ENCODE peak calls at places on chromosomes 3 and 15, in seven cellular contexts. One of them, this sample, is unnamed.

GRCh38 chr3:38039101-38039898 is at the start of gene DLEC1:
- DNase-seq in tibial artery: peak; percentile 56
- DNase-seq in cardiac muscle cell: peak; percentile 51
- DNase-seq in IMR-90: peak; percentile 46
- DNase-seq in HL-60: peak; percentile 53
- DNase-seq in Peyer's patch: peak; percentile 83
- DNase-seq in BJ: no peak
- DNase-seq in this sample: no peak

GRCh38 chr3:145191543-145191942 is 969.4 kb downstream of the PLOD2 start:
- DNase-seq in tibial artery: no peak
- DNase-seq in cardiac muscle cell: no peak
- DNase-seq in IMR-90: no peak
- DNase-seq in HL-60: no peak
- DNase-seq in Peyer's patch: no peak
- DNase-seq in BJ: no peak
- DNase-seq in this sample: no peak

GRCh38 chr3:123762805-123763204 is 121.3 kb downstream of the MYLK start:
- DNase-seq in tibial artery: no peak
- DNase-seq in cardiac muscle cell: no peak
- DNase-seq in IMR-90: peak; percentile 57
- DNase-seq in HL-60: no peak
- DNase-seq in Peyer's patch: no peak
- DNase-seq in BJ: no peak
- DNase-seq in this sample: no peak

GRCh38 chr3:128378631-128379347 is 87.9 kb downstream of the DNAJB8 start:
- DNase-seq in tibial artery: no peak
- DNase-seq in cardiac muscle cell: no peak
- DNase-seq in IMR-90: peak; percentile 85
- DNase-seq in HL-60: no peak
- DNase-seq in Peyer's patch: no peak
- DNase-seq in BJ: no peak
- DNase-seq in this sample: no peak

GRCh38 chr15:48493763-48494225 is 151.7 kb downstream of the FBN1 start:
- DNase-seq in tibial artery: no peak
- DNase-seq in cardiac muscle cell: no peak
- DNase-seq in IMR-90: no peak
- DNase-seq in HL-60: no peak
- DNase-seq in Peyer's patch: no peak
- DNase-seq in BJ: no peak
- DNase-seq in this sample: no peak

GRCh38 chr3:159069076-159069475 is 267.2 kb downstream of the MFSD1 start:
- DNase-seq in tibial artery: no peak
- DNase-seq in cardiac muscle cell: no peak
- DNase-seq in IMR-90: no peak
- DNase-seq in HL-60: no peak
- DNase-seq in Peyer's patch: no peak
- DNase-seq in BJ: no peak
- DNase-seq in this sample: no peak

GRCh38 chr3:114115151-114115550 is 58.6 kb downstream of the QTRT2 start:
- DNase-seq in tibial artery: no peak
- DNase-seq in cardiac muscle cell: no peak
- DNase-seq in IMR-90: no peak
- DNase-seq in HL-60: no peak
- DNase-seq in Peyer's patch: no peak
- DNase-seq in BJ: no peak
- DNase-seq in this sample: no peak

GRCh38 chr15:78718842-78719241 is 77.8 kb upstream of the CHRNB4 start:
- DNase-seq in tibial artery: no peak
- DNase-seq in cardiac muscle cell: no peak
- DNase-seq in IMR-90: no peak
- DNase-seq in HL-60: no peak
- DNase-seq in Peyer's patch: no peak
- DNase-seq in BJ: no peak
- DNase-seq in this sample: no peak

GRCh38 chr3:43766672-43767465 is 76.1 kb downstream of the ABHD5 start:
- DNase-seq in tibial artery: no peak
- DNase-seq in cardiac muscle cell: no peak
- DNase-seq in IMR-90: peak; percentile 77
- DNase-seq in HL-60: no peak
- DNase-seq in Peyer's patch: no peak
- DNase-seq in BJ: peak; percentile 53
- DNase-seq in this sample: no peak

GRCh38 chr15:74383286-74383685 is 15.8 kb upstream of the CYP11A1 start:
- DNase-seq in tibial artery: no peak
- DNase-seq in cardiac muscle cell: no peak
- DNase-seq in IMR-90: no peak
- DNase-seq in HL-60: no peak
- DNase-seq in Peyer's patch: no peak
- DNase-seq in BJ: no peak
- DNase-seq in this sample: no peak

GRCh38 chr15:74383695-74384565 is 16.5 kb upstream of the CYP11A1 start:
- DNase-seq in tibial artery: no peak
- DNase-seq in cardiac muscle cell: no peak
- DNase-seq in IMR-90: peak; percentile 84
- DNase-seq in HL-60: no peak
- DNase-seq in Peyer's patch: peak; percentile 78
- DNase-seq in BJ: no peak
- DNase-seq in this sample: no peak

GRCh38 chr15:74385442-74386132 is 18.1 kb upstream of the CYP11A1 start:
- DNase-seq in tibial artery: no peak
- DNase-seq in cardiac muscle cell: no peak
- DNase-seq in IMR-90: no peak
- DNase-seq in HL-60: no peak
- DNase-seq in Peyer's patch: no peak
- DNase-seq in BJ: no peak
- DNase-seq in this sample: no peak

GRCh38 chr15:74386496-74387140 is 19.2 kb upstream of the CYP11A1 start:
- DNase-seq in tibial artery: no peak
- DNase-seq in cardiac muscle cell: no peak
- DNase-seq in IMR-90: no peak
- DNase-seq in HL-60: no peak
- DNase-seq in Peyer's patch: no peak
- DNase-seq in BJ: no peak
- DNase-seq in this sample: no peak

GRCh38 chr15:74384566-74385441 is 17.4 kb upstream of the CYP11A1 start:
- DNase-seq in tibial artery: peak; percentile 33
- DNase-seq in cardiac muscle cell: no peak
- DNase-seq in IMR-90: no peak
- DNase-seq in HL-60: peak; percentile 45
- DNase-seq in Peyer's patch: peak; percentile 85
- DNase-seq in BJ: no peak
- DNase-seq in this sample: no peak
- H3K27me3 ChIP-seq in tibial artery: no peaks in the 10 kb centered on the region
- H3K27me3 ChIP-seq in cardiac muscle cell: no peaks in the 10 kb centered on the region
- H3K27me3 ChIP-seq in IMR-90: no peaks in the 10 kb centered on the region
- H3K27me3 ChIP-seq in HL-60: no peaks in the 10 kb centered on the region
- H3K27me3 ChIP-seq in Peyer's patch: no peaks in the 10 kb centered on the region
- H3K27me3 ChIP-seq in BJ: no peaks in the 10 kb centered on the region
- H3K27me3 ChIP-seq in this sample: no peaks in the 10 kb centered on the region

GRCh38 chr3:60309539-60310268 is 941.5 kb downstream of the FHIT start:
- DNase-seq in tibial artery: no peak
- DNase-seq in cardiac muscle cell: no peak
- DNase-seq in IMR-90: no peak
- DNase-seq in HL-60: peak; percentile 34
- DNase-seq in Peyer's patch: no peak
- DNase-seq in BJ: no peak
- DNase-seq in this sample: no peak

GRCh38 chr3:60316121-60316783 is 935.0 kb downstream of the FHIT start:
- DNase-seq in tibial artery: no peak
- DNase-seq in cardiac muscle cell: no peak
- DNase-seq in IMR-90: peak; percentile 78
- DNase-seq in HL-60: no peak
- DNase-seq in Peyer's patch: no peak
- DNase-seq in BJ: no peak
- DNase-seq in this sample: no peak

GRCh38 chr3:60307800-60308199 is 943.5 kb downstream of the FHIT start:
- DNase-seq in tibial artery: no peak
- DNase-seq in cardiac muscle cell: no peak
- DNase-seq in IMR-90: no peak
- DNase-seq in HL-60: no peak
- DNase-seq in Peyer's patch: no peak
- DNase-seq in BJ: no peak
- DNase-seq in this sample: no peak

GRCh38 chr3:60314064-60314463 is 937.2 kb downstream of the FHIT start:
- DNase-seq in tibial artery: no peak
- DNase-seq in cardiac muscle cell: no peak
- DNase-seq in IMR-90: no peak
- DNase-seq in HL-60: no peak
- DNase-seq in Peyer's patch: no peak
- DNase-seq in BJ: no peak
- DNase-seq in this sample: no peak

GRCh38 chr3:60313382-60313781 is 937.9 kb downstream of the FHIT start:
- DNase-seq in tibial artery: no peak
- DNase-seq in cardiac muscle cell: no peak
- DNase-seq in IMR-90: no peak
- DNase-seq in HL-60: no peak
- DNase-seq in Peyer's patch: no peak
- DNase-seq in BJ: no peak
- DNase-seq in this sample: no peak
- TF ChIP-seq CTCF in tibial artery: no peak
- TF ChIP-seq CTCF in cardiac muscle cell: no peak
- TF ChIP-seq CTCF in IMR-90: no peak
- TF ChIP-seq CTCF in HL-60: no peak
- TF ChIP-seq CTCF in Peyer's patch: no peak
- TF ChIP-seq CTCF in BJ: no peak
- TF ChIP-seq CTCF in this sample: no peak

GRCh38 chr15:94844533-94845390 is 613.4 kb downstream of the MCTP2 start:
- DNase-seq in tibial artery: peak; percentile 40
- DNase-seq in cardiac muscle cell: peak; percentile 75
- DNase-seq in IMR-90: no peak
- DNase-seq in HL-60: no peak
- DNase-seq in Peyer's patch: no peak
- DNase-seq in BJ: no peak
- DNase-seq in this sample: no peak
- H3K4me3 ChIP-seq in tibial artery: peak overlapping the region; percentile 55
- H3K4me3 ChIP-seq in cardiac muscle cell: peak overlapping the region; percentile 37
- H3K4me3 ChIP-seq in IMR-90: no peak overlapping the region
- H3K4me3 ChIP-seq in HL-60: no peak overlapping the region
- H3K4me3 ChIP-seq in Peyer's patch: peak overlapping the region; percentile 62
- H3K4me3 ChIP-seq in BJ: no peak overlapping the region
- H3K4me3 ChIP-seq in this sample: peak overlapping the region; percentile 10

DNA sequence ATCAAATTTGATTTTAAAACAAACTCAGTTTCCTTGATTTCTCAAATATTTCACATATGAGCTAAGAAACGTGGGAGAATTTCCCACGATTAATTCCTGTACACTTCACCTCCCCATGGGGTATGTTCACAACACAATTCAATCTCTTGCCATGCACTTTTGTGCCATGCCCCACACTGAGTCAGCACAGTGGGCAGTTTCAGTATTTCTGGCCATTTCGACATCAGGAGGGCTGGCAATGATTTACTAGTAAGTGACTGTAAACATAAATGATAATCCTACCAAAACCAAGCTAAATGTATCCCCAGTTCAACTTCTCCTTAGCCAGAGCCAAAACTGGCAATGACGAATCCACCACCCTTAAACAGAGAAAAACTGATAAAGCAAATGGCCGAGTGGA is 293.6 kb downstream of the FGF12 start:
- DNase-seq in tibial artery: no peak
- DNase-seq in cardiac muscle cell: no peak
- DNase-seq in IMR-90: no peak
- DNase-seq in HL-60: no peak
- DNase-seq in Peyer's patch: no peak
- DNase-seq in BJ: no peak
- DNase-seq in this sample: no peak
- H3K27me3 ChIP-seq in tibial artery: no peaks in the 10 kb centered on the region
- H3K27me3 ChIP-seq in cardiac muscle cell: no peaks in the 10 kb centered on the region
- H3K27me3 ChIP-seq in IMR-90: no peaks in the 10 kb centered on the region
- H3K27me3 ChIP-seq in HL-60: no peaks in the 10 kb centered on the region
- H3K27me3 ChIP-seq in Peyer's patch: no peaks in the 10 kb centered on the region
- H3K27me3 ChIP-seq in BJ: no peaks in the 10 kb centered on the region
- H3K27me3 ChIP-seq in this sample: no peaks in the 10 kb centered on the region

DNA sequence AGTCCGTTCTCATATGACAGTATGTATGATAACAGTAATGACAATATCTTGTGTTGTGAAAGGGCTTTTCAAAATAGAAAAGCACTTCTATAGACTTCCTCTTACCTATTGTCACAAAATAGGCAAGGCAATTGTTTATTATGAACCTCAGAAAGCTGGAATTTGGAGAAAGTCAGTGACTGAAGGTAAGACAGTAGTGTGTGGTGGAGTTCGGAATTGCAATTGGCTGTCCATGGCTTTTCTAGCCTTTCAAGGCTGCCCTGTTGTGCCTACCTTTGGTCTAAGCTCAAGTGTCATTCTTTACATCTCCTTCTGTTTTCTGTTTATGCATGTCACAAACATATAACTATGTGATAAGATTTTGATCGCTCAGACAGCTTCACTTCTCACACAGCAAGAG is 219.3 kb upstream of the NR2E3 start:
- DNase-seq in tibial artery: no peak
- DNase-seq in cardiac muscle cell: no peak
- DNase-seq in IMR-90: no peak
- DNase-seq in HL-60: no peak
- DNase-seq in Peyer's patch: no peak
- DNase-seq in BJ: no peak
- DNase-seq in this sample: no peak
- TF ChIP-seq CTCF in tibial artery: no peak
- TF ChIP-seq CTCF in cardiac muscle cell: no peak
- TF ChIP-seq CTCF in IMR-90: no peak
- TF ChIP-seq CTCF in HL-60: no peak
- TF ChIP-seq CTCF in Peyer's patch: no peak
- TF ChIP-seq CTCF in BJ: no peak
- TF ChIP-seq CTCF in this sample: no peak

DNA sequence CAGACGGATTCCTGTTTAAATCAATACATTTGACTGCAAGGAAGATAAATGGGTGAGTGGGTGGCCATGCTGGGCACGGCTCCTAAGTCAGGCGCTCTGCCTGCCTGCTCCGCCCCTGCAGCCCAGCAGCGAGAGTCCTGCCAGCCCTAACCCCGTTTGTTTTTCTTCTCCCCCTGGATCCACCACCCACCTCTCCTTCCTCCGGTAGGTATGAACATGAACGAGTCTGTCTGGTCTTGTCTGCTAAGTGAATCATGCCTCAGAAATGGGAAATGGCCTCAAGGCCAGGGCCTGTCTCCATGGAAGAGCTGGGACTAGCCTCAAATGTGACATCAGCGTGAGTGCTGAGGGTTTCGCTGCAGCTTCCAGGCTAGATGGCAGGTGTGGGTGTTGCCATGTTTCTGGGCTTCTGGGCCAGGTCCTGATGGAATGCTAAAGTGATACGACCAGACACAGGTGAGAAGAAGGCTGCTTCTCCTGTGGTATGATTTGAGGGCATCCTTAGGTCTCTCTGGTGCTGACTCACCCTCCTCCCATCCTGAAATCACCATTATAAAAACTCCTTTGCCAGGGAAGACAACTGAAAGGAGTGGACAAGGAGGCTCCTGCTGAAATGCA is 5.6 kb upstream of the FEM1B start:
- DNase-seq in tibial artery: no peak
- DNase-seq in cardiac muscle cell: no peak
- DNase-seq in IMR-90: peak; percentile 92
- DNase-seq in HL-60: no peak
- DNase-seq in Peyer's patch: no peak
- DNase-seq in BJ: peak; percentile 62
- DNase-seq in this sample: peak; percentile 64
- H3K4me3 ChIP-seq in tibial artery: peak overlapping the region; percentile 1
- H3K4me3 ChIP-seq in cardiac muscle cell: no peak overlapping the region
- H3K4me3 ChIP-seq in IMR-90: no peak overlapping the region
- H3K4me3 ChIP-seq in HL-60: no peak overlapping the region
- H3K4me3 ChIP-seq in Peyer's patch: no peak overlapping the region
- H3K4me3 ChIP-seq in BJ: no peak overlapping the region
- H3K4me3 ChIP-seq in this sample: no peak overlapping the region